ENCODE peak calls at places on chromosomes 1 and 21, in nine cellular contexts. J is D341Med, T is GOT3, A is AG09309, R is AG08395, P is left ventricle myocardium superior, I is iris pigment epithelial cell, V is stomach, Z is RKO. C is an unnamed sample.

GRCh38 chr1:208209286-208209685 is 34.9 kb downstream of the PLXNA2 start:
- DNase-seq in P (no peak), R (no peak), V (no peak), T (no peak), J (no peak), A (no peak), Z (no peak), I (no peak), C (no peak)

GRCh38 chr1:150076985-150077384 is 9.4 kb downstream of the VPS45 start:
- DNase-seq in P (no peak), I (no peak), R (no peak), Z (no peak), T (no peak), V (no peak), A (no peak), J (no peak), C (no peak)

GRCh38 chr21:45341779-45342178 is 54.1 kb upstream of the POFUT2 start:
- DNase-seq in P (no peak), J (no peak), A (no peak), T (no peak), I (peak), V (no peak), Z (no peak), R (no peak), C (no peak)

GRCh38 chr1:62286778-62287224 is 32.4 kb downstream of the KANK4 start:
- DNase-seq in Z (no peak), V (no peak), P (no peak), A (no peak), I (no peak), J (no peak), R (peak), T (no peak), C (no peak)

GRCh38 chr1:176857632-176858031 is 306.9 kb downstream of the ASTN1 start:
- DNase-seq in Z (no peak), I (no peak), R (peak), J (no peak), P (no peak), T (no peak), V (no peak), A (no peak), C (no peak)

GRCh38 chr1:24548070-24548469 is 7.8 kb upstream of the NCMAP start:
- DNase-seq in V (no peak), I (no peak), P (no peak), Z (no peak), T (no peak), J (no peak), A (no peak), R (no peak), C (no peak)

GRCh38 chr1:191483997-191484396 is 674.3 kb upstream of the RGS18 start:
- DNase-seq in J (no peak), A (no peak), P (no peak), Z (no peak), T (no peak), I (no peak), R (no peak), V (no peak), C (no peak)

GRCh38 chr1:246583448-246584185 is 17.4 kb downstream of the CNST start:
- DNase-seq in Z (no peak), J (no peak), A (no peak), T (no peak), I (peak), P (no peak), V (peak), R (peak), C (no peak)

GRCh38 chr1:59005491-59006308 is 221.9 kb upstream of the JUN start:
- DNase-seq in Z (no peak), I (no peak), A (no peak), V (no peak), T (no peak), R (no peak), J (no peak), P (no peak), C (no peak)

GRCh38 chr1:202255343-202255742 is 61.7 kb downstream of the LGR6 start:
- DNase-seq in I (no peak), V (no peak), J (no peak), P (no peak), Z (no peak), R (no peak), T (no peak), A (no peak), C (no peak)

GRCh38 chr1:219296916-219297315 is 123.2 kb downstream of the LYPLAL1 start:
- DNase-seq in T (no peak), V (no peak), Z (no peak), I (peak), A (no peak), R (no peak), P (no peak), J (no peak), C (no peak)

GRCh38 chr1:204685236-204686006 is at the start of gene LRRN2:
- DNase-seq in A (no peak), P (peak), R (no peak), T (no peak), I (peak), J (peak), V (no peak), Z (no peak), C (peak)

GRCh38 chr1:88200545-88200944 is 483.5 kb upstream of the PKN2 start:
- DNase-seq in T (no peak), I (no peak), V (no peak), A (no peak), R (no peak), Z (no peak), J (no peak), P (no peak), C (no peak)

GRCh38 chr21:45302082-45303061 is 14.7 kb upstream of the POFUT2 start:
- DNase-seq in I (peak), V (peak), T (no peak), R (no peak), P (peak), Z (no peak), A (no peak), J (no peak), C (no peak)

GRCh38 chr1:170664283-170664827 is 424 bp downstream of the PRRX1 start:
- DNase-seq in T (no peak), I (no peak), J (peak), R (peak), V (no peak), Z (no peak), A (no peak), P (peak), C (no peak)

GRCh38 chr1:66576645-66577044 is 42.7 kb downstream of the SGIP1 start:
- DNase-seq in P (no peak), T (no peak), V (no peak), J (peak), Z (no peak), I (peak), R (no peak), A (no peak), C (peak)

GRCh38 chr1:202671388-202671787 is 38.9 kb downstream of the SYT2 start:
- DNase-seq in A (no peak), R (no peak), Z (no peak), T (no peak), J (no peak), I (peak), V (peak), P (no peak), C (no peak)

GRCh38 chr1:98662354-98662665 is 789 bp downstream of the SNX7 start:
- DNase-seq in P (no peak), A (no peak), Z (peak), J (peak), R (peak), T (no peak), I (peak), V (no peak), C (no peak)

GRCh38 chr1:116878804-116879477 is 30.8 kb upstream of the PTGFRN start:
- DNase-seq in A (no peak), J (no peak), T (no peak), Z (no peak), V (no peak), P (peak), I (peak), R (no peak), C (no peak)

GRCh38 chr1:173148538-173148937 is 58.6 kb downstream of the TNFSF4 start:
- DNase-seq in T (no peak), V (no peak), R (no peak), I (no peak), Z (no peak), A (no peak), P (no peak), J (no peak), C (no peak)

C was measured in substantia nigra.